ENCODE peak calls at places on chromosomes 13 and 19, in four cellular contexts. One of them, this sample, is unnamed.

GRCh38 chr13:52454459-52454824 is 836 bp upstream of the CKAP2 start:
- DNase-seq in GM12878: peak
- DNase-seq in HepG2: no peak
- DNase-seq in H1: no peak
- DNase-seq in this sample: peak

GRCh38 chr13:98039964-98040363 is 86.5 kb downstream of the IPO5 start:
- DNase-seq in GM12878: no peak
- DNase-seq in HepG2: no peak
- DNase-seq in H1: no peak
- DNase-seq in this sample: no peak

GRCh38 chr19:40776966-40777794 is 867 bp upstream of the RAB4B start:
- DNase-seq in GM12878: peak
- DNase-seq in HepG2: peak
- DNase-seq in H1: peak
- DNase-seq in this sample: peak

GRCh38 chr13:73602295-73602694 is 531.9 kb downstream of the KLF12 start:
- DNase-seq in GM12878: no peak
- DNase-seq in HepG2: peak
- DNase-seq in H1: no peak
- DNase-seq in this sample: no peak

GRCh38 chr13:85900521-85900920 is 101.3 kb upstream of the SLITRK6 start:
- DNase-seq in GM12878: no peak
- DNase-seq in HepG2: no peak
- DNase-seq in H1: no peak
- DNase-seq in this sample: no peak

GRCh38 chr13:45928843-45929242 is 77.3 kb upstream of the SIAH3 start:
- DNase-seq in GM12878: no peak
- DNase-seq in HepG2: no peak
- DNase-seq in H1: no peak
- DNase-seq in this sample: no peak

GRCh38 chr13:99426426-99426825 is 74.8 kb upstream of the TM9SF2 start:
- DNase-seq in GM12878: no peak
- DNase-seq in HepG2: no peak
- DNase-seq in H1: no peak
- DNase-seq in this sample: no peak

GRCh38 chr13:95652244-95652764 is 7.8 kb upstream of the DZIP1 start:
- DNase-seq in GM12878: no peak
- DNase-seq in HepG2: no peak
- DNase-seq in H1: no peak
- DNase-seq in this sample: peak

GRCh38 chr19:43546581-43546980 is 13.6 kb downstream of the ZNF575 start:
- DNase-seq in GM12878: no peak
- DNase-seq in HepG2: no peak
- DNase-seq in H1: no peak
- DNase-seq in this sample: no peak

GRCh38 chr13:29707876-29708543 is 112.5 kb upstream of the SLC7A1 start:
- DNase-seq in GM12878: no peak
- DNase-seq in HepG2: peak
- DNase-seq in H1: peak
- DNase-seq in this sample: peak

GRCh38 chr19:40687525-40688016 is 2.9 kb downstream of the NUMBL start:
- DNase-seq in GM12878: peak
- DNase-seq in HepG2: no peak
- DNase-seq in H1: no peak
- DNase-seq in this sample: no peak

GRCh38 chr19:35545001-35545854 is at the start of gene TMEM147:
- DNase-seq in GM12878: no peak
- DNase-seq in HepG2: peak
- DNase-seq in H1: peak
- DNase-seq in this sample: peak

GRCh38 chr19:35544110-35544802 is 1.2 kb upstream of the TMEM147 start:
- DNase-seq in GM12878: no peak
- DNase-seq in HepG2: no peak
- DNase-seq in H1: no peak
- DNase-seq in this sample: no peak

GRCh38 chr19:35543280-35544109 is 1.9 kb upstream of the TMEM147 start:
- DNase-seq in GM12878: no peak
- DNase-seq in HepG2: no peak
- DNase-seq in H1: no peak
- DNase-seq in this sample: no peak

GRCh38 chr19:35546532-35546931 is 1.1 kb downstream of the TMEM147 start:
- DNase-seq in GM12878: no peak
- DNase-seq in HepG2: no peak
- DNase-seq in H1: no peak
- DNase-seq in this sample: no peak

DNA sequence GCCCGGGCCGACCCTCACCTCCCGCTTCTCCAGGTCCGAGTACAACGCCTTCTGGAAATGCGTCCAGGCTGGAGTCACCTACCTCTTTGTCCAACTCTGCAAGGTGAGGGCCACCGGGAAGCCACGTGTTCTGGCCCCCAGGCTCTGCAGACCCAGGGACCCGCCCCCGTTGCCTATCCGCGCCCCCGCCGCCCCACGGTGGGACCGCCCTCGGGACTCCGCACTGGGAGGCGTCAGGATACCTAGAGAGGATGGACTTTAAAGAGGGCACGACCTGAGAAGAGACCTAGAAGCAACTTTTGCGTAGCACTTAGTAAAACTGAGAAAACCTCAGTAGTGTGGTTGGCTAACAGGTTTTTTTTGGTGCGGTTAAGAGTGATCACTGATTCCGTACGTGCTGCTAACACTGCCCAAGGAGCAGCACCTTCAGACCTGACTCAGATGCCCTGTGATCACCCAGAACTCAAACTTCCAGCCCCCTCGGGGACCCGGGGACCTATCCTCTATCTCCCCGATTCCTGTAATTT is 492 bp downstream of the TMEM147 start:
- DNase-seq in GM12878: peak
- DNase-seq in HepG2: no peak
- DNase-seq in H1: no peak
- DNase-seq in this sample: peak
- TF ChIP-seq TCF12 in GM12878: no peak
- TF ChIP-seq TCF12 in HepG2: no peak
- TF ChIP-seq TCF12 in H1: no peak
- TF ChIP-seq TCF12 in this sample: no peak

GRCh38 chr19:13098291-13099072 is 4.2 kb downstream of the LYL1 start:
- DNase-seq in GM12878: no peak
- DNase-seq in HepG2: no peak
- DNase-seq in H1: peak
- DNase-seq in this sample: no peak
- TF ChIP-seq TCF12 in GM12878: no peak
- TF ChIP-seq TCF12 in HepG2: no peak
- TF ChIP-seq TCF12 in H1: no peak
- TF ChIP-seq TCF12 in this sample: no peak

GRCh38 chr19:16645140-16645539 is 14.8 kb downstream of the SMIM7 start:
- DNase-seq in GM12878: no peak
- DNase-seq in HepG2: no peak
- DNase-seq in H1: no peak
- DNase-seq in this sample: no peak
- TF ChIP-seq TCF12 in GM12878: no peak
- TF ChIP-seq TCF12 in HepG2: no peak
- TF ChIP-seq TCF12 in H1: no peak
- TF ChIP-seq TCF12 in this sample: no peak

GRCh38 chr13:111327701-111328100 is 7.3 kb downstream of the TEX29 start:
- DNase-seq in GM12878: no peak
- DNase-seq in HepG2: no peak
- DNase-seq in H1: no peak
- DNase-seq in this sample: peak

GRCh38 chr13:111326981-111327642 is 6.7 kb downstream of the TEX29 start:
- DNase-seq in GM12878: no peak
- DNase-seq in HepG2: no peak
- DNase-seq in H1: peak
- DNase-seq in this sample: no peak

GRCh38 chr13:111328803-111329410 is 8.5 kb downstream of the TEX29 start:
- DNase-seq in GM12878: no peak
- DNase-seq in HepG2: no peak
- DNase-seq in H1: peak
- DNase-seq in this sample: no peak

GRCh38 chr13:111329641-111330040 is 9.2 kb downstream of the TEX29 start:
- DNase-seq in GM12878: no peak
- DNase-seq in HepG2: no peak
- DNase-seq in H1: no peak
- DNase-seq in this sample: no peak

GRCh38 chr13:111328111-111328802 is 7.8 kb downstream of the TEX29 start:
- DNase-seq in GM12878: no peak
- DNase-seq in HepG2: no peak
- DNase-seq in H1: peak
- DNase-seq in this sample: no peak
- TF ChIP-seq TCF12 in GM12878: no peak
- TF ChIP-seq TCF12 in HepG2: no peak
- TF ChIP-seq TCF12 in H1: no peak
- TF ChIP-seq TCF12 in this sample: no peak

GRCh38 chr13:109720758-109721184 is 65.6 kb downstream of the IRS2 start:
- DNase-seq in GM12878: no peak
- DNase-seq in HepG2: peak
- DNase-seq in H1: no peak
- DNase-seq in this sample: no peak
- TF ChIP-seq TCF12 in GM12878: no peak
- TF ChIP-seq TCF12 in HepG2: no peak
- TF ChIP-seq TCF12 in H1: no peak
- TF ChIP-seq TCF12 in this sample: no peak

GRCh38 chr19:2427323-2428026 is at the start of gene TIMM13:
- DNase-seq in GM12878: peak
- DNase-seq in HepG2: peak
- DNase-seq in H1: peak
- DNase-seq in this sample: peak

GRCh38 chr19:2424686-2425621 is 2.4 kb downstream of the TIMM13 start:
- DNase-seq in GM12878: no peak
- DNase-seq in HepG2: no peak
- DNase-seq in H1: peak
- DNase-seq in this sample: peak

GRCh38 chr19:2426661-2427322 is 594 bp downstream of the TIMM13 start:
- DNase-seq in GM12878: no peak
- DNase-seq in HepG2: peak
- DNase-seq in H1: peak
- DNase-seq in this sample: peak

GRCh38 chr19:2423913-2424685 is 3.3 kb downstream of the TIMM13 start:
- DNase-seq in GM12878: no peak
- DNase-seq in HepG2: no peak
- DNase-seq in H1: no peak
- DNase-seq in this sample: no peak

DNA sequence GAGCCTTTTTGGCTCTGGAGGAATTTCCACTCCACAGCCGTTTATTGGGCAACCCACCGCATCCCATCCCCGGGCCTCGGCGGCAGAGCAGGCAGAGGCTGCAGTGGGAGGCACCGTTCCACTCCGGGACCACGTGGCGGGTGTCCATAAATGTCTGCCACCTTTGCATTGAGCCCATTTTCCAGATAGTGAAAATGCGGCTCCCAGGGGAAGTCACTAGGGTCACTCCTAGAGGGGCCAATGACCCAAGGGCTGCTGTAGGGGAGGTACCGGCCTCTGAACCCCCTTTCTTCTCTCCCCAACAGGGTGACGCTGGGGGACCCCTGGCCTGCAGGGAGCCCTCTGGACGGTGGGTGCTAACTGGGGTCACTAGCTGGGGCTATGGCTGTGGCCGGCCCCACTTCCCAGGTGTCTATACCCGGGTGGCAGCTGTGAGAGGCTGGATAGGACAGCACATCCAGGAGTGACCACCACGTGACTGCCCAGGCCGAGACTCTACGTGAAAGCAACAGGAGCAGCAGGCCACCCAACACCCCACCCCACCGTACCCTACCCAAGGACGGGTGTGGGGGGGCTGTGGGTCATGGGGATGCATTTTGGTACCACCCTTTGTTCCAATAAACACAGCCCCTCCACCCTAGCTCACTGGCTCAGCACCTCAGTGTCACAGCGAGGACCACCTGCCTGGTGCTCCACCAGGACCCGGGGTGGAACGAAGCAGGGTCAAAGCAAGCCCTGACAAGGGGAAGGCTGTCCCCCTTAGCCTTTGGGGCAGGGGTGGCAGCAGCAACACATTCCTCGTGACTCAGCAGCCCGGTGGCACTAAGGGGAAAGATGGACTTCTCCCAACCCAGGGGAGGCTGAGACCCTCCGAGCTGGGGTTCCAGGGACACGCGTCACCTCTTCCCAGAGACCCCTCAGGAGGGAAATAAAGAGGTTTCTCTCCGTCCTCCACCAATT is 1.5 kb downstream of the TIMM13 start:
- DNase-seq in GM12878: no peak
- DNase-seq in HepG2: no peak
- DNase-seq in H1: no peak
- DNase-seq in this sample: no peak
- TF ChIP-seq TCF12 in GM12878: no peak
- TF ChIP-seq TCF12 in HepG2: no peak
- TF ChIP-seq TCF12 in H1: no peak
- TF ChIP-seq TCF12 in this sample: no peak

GRCh38 chr13:31209172-31209818 is 9.5 kb downstream of the B3GLCT start:
- DNase-seq in GM12878: no peak
- DNase-seq in HepG2: no peak
- DNase-seq in H1: no peak
- DNase-seq in this sample: peak
- TF ChIP-seq TCF12 in GM12878: no peak
- TF ChIP-seq TCF12 in HepG2: no peak
- TF ChIP-seq TCF12 in H1: no peak
- TF ChIP-seq TCF12 in this sample: peak

DNA sequence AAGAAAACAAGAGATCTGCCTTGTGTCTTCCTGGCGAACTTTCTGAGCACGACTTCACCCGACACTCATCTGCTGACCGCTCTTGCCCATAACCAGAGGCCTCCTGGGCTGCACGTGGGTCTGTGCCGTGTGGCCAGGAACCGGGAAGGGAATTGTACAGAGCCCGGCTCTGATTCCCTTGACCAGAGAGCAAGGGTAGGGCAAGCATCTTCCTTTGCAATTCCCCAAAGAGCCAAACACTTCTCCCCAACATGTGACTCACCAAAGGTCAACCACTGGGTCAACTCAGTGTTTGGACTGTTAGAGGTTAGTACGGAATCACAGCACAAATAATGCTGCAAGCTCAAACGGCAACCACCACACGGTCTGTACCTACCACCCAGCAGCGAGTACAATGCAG is 48.9 kb downstream of the KLF2 start:
- DNase-seq in GM12878: no peak
- DNase-seq in HepG2: peak
- DNase-seq in H1: no peak
- DNase-seq in this sample: no peak
- TF ChIP-seq TCF12 in GM12878: no peak
- TF ChIP-seq TCF12 in HepG2: no peak
- TF ChIP-seq TCF12 in H1: no peak
- TF ChIP-seq TCF12 in this sample: no peak

This sample was measured in SK-N-SH.